ENCODE peak calls at places on chromosomes 12 and 14, in eight cellular contexts. K, U, B, Y, O, H, W and Z are unnamed samples.
A peak's percentile ranks its signal among the peaks of the same experiment; 100 is the strongest.

GRCh38 chr14:21213652-21214051 is 55.6 kb downstream of the HNRNPC start:
- DNase-seq in K (no peak), U (no peak), B (no peak), Y (no peak), O (no peak), H (no peak), W (no peak), Z (no peak)

GRCh38 chr14:95547626-95548327 is 12.9 kb downstream of the GLRX5 start:
- DNase-seq in K (no peak), U (peak; percentile 55), B (no peak), Y (no peak), O (no peak), H (no peak), W (no peak), Z (peak; percentile 85)

GRCh38 chr12:88453323-88453722 is 126.9 kb downstream of the KITLG start:
- DNase-seq in K (no peak), U (no peak), B (no peak), Y (no peak), O (no peak), H (no peak), W (no peak), Z (no peak)

GRCh38 chr12:16352481-16352880 is 5.0 kb downstream of the MGST1 start:
- DNase-seq in K (no peak), U (peak; percentile 86), B (no peak), Y (no peak), O (no peak), H (no peak), W (no peak), Z (no peak)

GRCh38 chr12:65279387-65280112 is 1.1 kb downstream of the MSRB3 start:
- DNase-seq in K (no peak), U (no peak), B (no peak), Y (no peak), O (no peak), H (no peak), W (no peak), Z (no peak)

GRCh38 chr14:77238996-77239395 is 32.0 kb downstream of the NGB start:
- DNase-seq in K (no peak), U (no peak), B (no peak), Y (no peak), O (no peak), H (no peak), W (no peak), Z (peak; percentile 63)

GRCh38 chr12:117072736-117073475 is 26.3 kb downstream of the TESC start:
- DNase-seq in K (no peak), U (no peak), B (no peak), Y (no peak), O (no peak), H (no peak), W (no peak), Z (no peak)

GRCh38 chr12:116141110-116141832 is 136.2 kb downstream of the MED13L start:
- DNase-seq in K (peak; percentile 53), U (peak; percentile 26), B (no peak), Y (no peak), O (no peak), H (no peak), W (no peak), Z (no peak)

GRCh38 chr12:40330180-40330579 is 105.4 kb downstream of the LRRK2 start:
- DNase-seq in K (no peak), U (no peak), B (no peak), Y (no peak), O (no peak), H (no peak), W (no peak), Z (no peak)

GRCh38 chr12:5511644-5512584 is 80.0 kb downstream of the NTF3 start:
- DNase-seq in K (peak; percentile 71), U (peak; percentile 56), B (peak; percentile 34), Y (no peak), O (no peak), H (no peak), W (peak; percentile 52), Z (no peak)

GRCh38 chr14:24741871-24742270 is 107.9 kb upstream of the GZMB start:
- DNase-seq in K (no peak), U (peak; percentile 8), B (no peak), Y (no peak), O (no peak), H (no peak), W (no peak), Z (no peak)

DNA sequence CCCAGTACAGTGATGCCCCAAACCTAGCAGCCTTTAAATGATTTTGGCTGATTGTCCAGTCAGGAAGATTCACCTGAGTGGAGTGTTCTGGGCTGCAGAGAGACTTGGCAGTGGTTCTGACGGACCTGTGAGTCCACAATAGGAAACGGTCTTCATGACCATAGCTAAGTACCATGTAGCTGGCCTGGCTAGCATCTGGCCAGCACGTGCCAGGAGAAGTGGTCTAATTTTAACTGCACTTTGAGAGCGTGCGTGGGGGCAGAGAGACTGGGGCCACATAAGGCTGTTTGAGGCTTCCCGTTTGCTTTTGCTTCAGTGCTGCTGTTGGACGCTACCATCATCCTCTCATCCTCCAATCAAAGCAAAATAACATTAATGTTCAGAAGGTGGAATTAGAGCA is 54.7 kb downstream of the PPM1A start:
- DNase-seq in K (no peak), U (no peak), B (no peak), Y (no peak), O (no peak), H (no peak), W (no peak), Z (no peak)
- H3K27ac ChIP-seq in K (no peak overlapping the region), U (peak overlapping the region; percentile 62), B (no peak overlapping the region), Y (no peak overlapping the region), O (no peak overlapping the region), H (no peak overlapping the region), W (no peak overlapping the region), Z (no peak overlapping the region)

GRCh38 chr14:26839481-26839880 is 241.6 kb upstream of the NOVA1 start:
- DNase-seq in K (peak; percentile 39), U (peak; percentile 21), B (no peak), Y (no peak), O (no peak), H (no peak), W (no peak), Z (no peak)
- H3K27ac ChIP-seq in K (no peak overlapping the region), U (no peak overlapping the region), B (no peak overlapping the region), Y (no peak overlapping the region), O (no peak overlapping the region), H (no peak overlapping the region), W (no peak overlapping the region), Z (no peak overlapping the region)

DNA sequence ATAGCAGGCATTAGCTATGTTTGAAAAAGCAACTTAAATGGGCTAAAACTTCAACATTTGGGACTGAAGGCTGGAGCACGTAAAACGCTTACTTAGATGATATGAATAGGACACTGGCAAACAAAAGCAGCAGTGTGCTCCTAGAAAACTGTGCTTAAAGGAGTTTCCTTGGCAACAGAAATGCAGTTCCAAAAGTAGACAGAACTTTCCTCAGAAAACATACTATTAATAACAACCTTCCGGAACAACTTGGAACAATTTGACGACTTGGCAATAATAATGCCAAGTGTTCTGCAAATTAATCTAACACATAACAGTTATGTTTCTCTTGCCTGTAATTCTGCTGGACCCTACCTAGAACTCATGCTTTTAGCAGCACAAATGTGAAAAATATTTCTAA is 235.4 kb upstream of the NPAS3 start:
- DNase-seq in K (no peak), U (peak; percentile 79), B (no peak), Y (no peak), O (no peak), H (no peak), W (no peak), Z (no peak)
- H3K27ac ChIP-seq in K (no peak overlapping the region), U (no peak overlapping the region), B (peak overlapping the region; percentile 52), Y (no peak overlapping the region), O (peak overlapping the region; percentile 80), H (no peak overlapping the region), W (no peak overlapping the region), Z (no peak overlapping the region)

DNA sequence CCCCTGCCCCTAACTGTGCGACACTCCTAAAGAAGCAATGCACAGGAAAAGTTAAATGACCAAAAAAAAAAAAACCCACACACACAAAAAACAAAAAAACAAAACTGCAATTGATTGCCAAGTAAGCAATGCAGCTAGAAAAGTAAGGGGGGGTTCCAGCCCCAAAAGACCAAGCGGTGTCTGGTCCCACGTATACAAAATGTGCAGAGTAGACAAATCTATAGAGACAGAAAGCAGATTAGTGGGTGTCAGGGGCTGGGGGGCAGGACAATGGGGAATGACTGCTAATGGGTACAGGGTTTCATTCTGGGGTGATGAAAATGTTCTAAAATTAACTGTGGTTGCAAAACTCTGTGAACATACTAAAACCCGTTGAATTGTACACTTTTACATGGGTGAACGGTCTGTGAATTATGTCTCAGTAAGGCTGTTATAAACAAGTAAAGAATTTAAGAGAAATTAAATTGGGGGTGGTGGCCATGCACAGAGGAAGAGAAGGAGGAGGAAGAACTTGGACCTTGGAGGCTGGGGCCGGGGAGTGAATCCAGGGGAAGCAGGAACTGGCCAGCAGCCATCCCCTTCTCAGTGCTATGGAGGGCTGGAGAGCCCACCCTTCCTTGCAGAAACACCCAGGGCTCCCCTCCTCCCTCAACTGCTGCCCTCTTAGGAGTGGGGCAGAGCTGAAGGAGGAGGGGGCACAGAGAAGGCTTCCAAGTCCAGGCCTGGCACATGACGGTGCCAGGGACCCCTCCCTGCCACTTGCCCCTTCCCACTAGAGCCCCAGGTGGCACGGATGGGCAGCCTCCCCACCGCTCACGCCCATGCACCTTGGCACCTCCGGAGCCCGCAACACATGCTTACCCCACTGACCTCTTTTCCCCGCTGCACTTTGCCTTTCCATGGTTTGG is 45.4 kb downstream of the KDM2B start:
- DNase-seq in K (peak; percentile 59), U (no peak), B (peak; percentile 19), Y (no peak), O (no peak), H (no peak), W (peak; percentile 25), Z (no peak)
- H3K27ac ChIP-seq in K (peak overlapping the region; percentile 99), U (peak overlapping the region; percentile 94), B (peak overlapping the region; percentile 90), Y (peak overlapping the region; percentile 87), O (peak overlapping the region; percentile 75), H (peak overlapping the region; percentile 80), W (peak overlapping the region; percentile 87), Z (peak overlapping the region; percentile 92)

DNA sequence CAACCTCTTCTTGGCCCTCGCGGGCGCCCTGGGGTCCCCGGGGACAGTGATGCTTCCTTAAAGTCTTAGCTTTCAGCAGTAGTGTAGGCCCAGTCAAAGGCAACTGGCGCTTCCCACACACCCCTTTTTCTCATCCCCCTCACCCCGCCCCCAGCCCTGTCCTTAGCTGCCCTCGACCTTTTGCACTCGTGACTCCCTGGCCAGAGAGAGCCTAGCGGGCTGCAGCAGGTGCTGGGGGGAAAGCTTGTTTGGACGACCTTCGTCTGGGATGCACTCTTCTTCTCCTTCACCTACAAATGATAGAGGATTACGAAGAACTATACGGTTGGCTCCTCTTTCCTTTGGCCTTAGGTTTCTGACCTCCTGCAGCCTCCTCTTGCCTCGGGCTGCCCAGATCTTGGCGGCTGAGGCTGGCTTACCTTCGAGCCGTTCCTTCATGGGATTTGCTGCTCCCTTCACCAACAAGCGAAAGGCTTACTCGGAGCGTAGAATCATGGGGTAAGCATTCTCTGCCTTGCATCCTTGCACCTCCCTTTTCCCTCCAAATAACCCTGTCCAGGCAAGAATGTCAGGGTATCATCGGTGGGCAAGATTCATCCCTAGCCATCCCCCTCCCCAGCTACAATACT is 815 bp downstream of the COQ10A start:
- DNase-seq in K (no peak), U (no peak), B (no peak), Y (no peak), O (no peak), H (no peak), W (peak; percentile 44), Z (peak; percentile 37)
- H3K27ac ChIP-seq in K (peak overlapping the region; percentile 71), U (peak overlapping the region; percentile 83), B (peak overlapping the region; percentile 95), Y (peak overlapping the region; percentile 96), O (peak overlapping the region; percentile 83), H (peak overlapping the region; percentile 84), W (peak overlapping the region; percentile 95), Z (peak overlapping the region; percentile 91)